ENCODE peak calls at places on chromosomes 3 and 15, in four cellular contexts. Q is CD4-positive, CD25-positive, alpha-beta regulatory T cell; K is naive thymus-derived CD4-positive, alpha-beta T cell; R is K562. S is an unnamed sample.

GRCh38 chr15:50880651-50881114 is 27.8 kb upstream of the AP4E1 start:
- DNase-seq in Q (peak; percentile 16), K (no peak), R (no peak), S (no peak)

GRCh38 chr15:75921732-75922703 is 18.3 kb downstream of the FBXO22 start:
- DNase-seq in Q (peak; percentile 21), K (no peak), R (no peak), S (peak; percentile 63)

GRCh38 chr3:140552898-140553297 is 125.0 kb upstream of the TRIM42 start:
- DNase-seq in Q (no peak), K (no peak), R (no peak), S (no peak)

GRCh38 chr15:74036271-74037170 is 42.0 kb downstream of the PML start:
- DNase-seq in Q (no peak), K (no peak), R (peak; percentile 41), S (peak; percentile 83)

GRCh38 chr15:47194718-47195117 is 522.6 kb upstream of the SEMA6D start:
- DNase-seq in Q (no peak), K (no peak), R (no peak), S (no peak)

GRCh38 chr15:100703032-100703578 is 100.7 kb downstream of the ASB7 start:
- DNase-seq in Q (no peak), K (no peak), R (peak; percentile 73), S (no peak)

GRCh38 chr3:71500696-71501095 is 82.8 kb downstream of the FOXP1 start:
- DNase-seq in Q (no peak), K (no peak), R (no peak), S (no peak)

GRCh38 chr15:77808581-77809198 is 176.0 kb upstream of the LINGO1 start:
- DNase-seq in Q (no peak), K (no peak), R (no peak), S (peak; percentile 39)

GRCh38 chr3:153252963-153253362 is 90.9 kb downstream of the RAP2B start:
- DNase-seq in Q (no peak), K (no peak), R (no peak), S (no peak)

GRCh38 chr3:123809597-123809996 is 74.5 kb downstream of the MYLK start:
- DNase-seq in Q (no peak), K (no peak), R (no peak), S (no peak)

GRCh38 chr3:197398301-197398878 is 100.0 kb upstream of the DLG1 start:
- DNase-seq in Q (no peak), K (no peak), R (no peak), S (no peak)

GRCh38 chr3:69787436-69788168 is 48.3 kb downstream of the MITF start:
- DNase-seq in Q (no peak), K (no peak), R (no peak), S (no peak)

GRCh38 chr3:177498037-177498857 is 301.0 kb upstream of the TBL1XR1 start:
- DNase-seq in Q (no peak), K (no peak), R (no peak), S (no peak)

GRCh38 chr15:64942356-64942755 is 30.7 kb downstream of the ANKDD1A start:
- DNase-seq in Q (no peak), K (no peak), R (no peak), S (no peak)

GRCh38 chr15:28132524-28133275 is 33.6 kb upstream of the OCA2 start:
- DNase-seq in Q (no peak), K (no peak), R (no peak), S (no peak)

GRCh38 chr3:10945683-10946287 is 46.8 kb upstream of the SLC6A1 start:
- DNase-seq in Q (peak; percentile 14), K (peak; percentile 11), R (peak; percentile 92), S (peak; percentile 77)
- H3K27me3 ChIP-seq in Q (no peaks in the 10 kb centered on the region), K (no peaks in the 10 kb centered on the region), R (no peaks in the 10 kb centered on the region), S (no peaks in the 10 kb centered on the region)

GRCh38 chr15:79994651-79995050 is 23.7 kb upstream of the BCL2A1 start:
- DNase-seq in Q (no peak), K (no peak), R (no peak), S (no peak)
- H3K27me3 ChIP-seq in Q (no peaks in the 10 kb centered on the region), K (no peaks in the 10 kb centered on the region), R (no peaks in the 10 kb centered on the region), S (no peaks in the 10 kb centered on the region)

GRCh38 chr3:183153210-183153950 is 9.2 kb downstream of the LAMP3 start:
- DNase-seq in Q (no peak), K (no peak), R (no peak), S (no peak)
- H3K27me3 ChIP-seq in Q (no peaks in the 10 kb centered on the region), K (no peaks in the 10 kb centered on the region), R (peaks cover 9% of the 10 kb centered on the region), S (no peaks in the 10 kb centered on the region)

GRCh38 chr15:96417760-96418130 is 87.2 kb downstream of the NR2F2 start:
- DNase-seq in Q (no peak), K (no peak), R (no peak), S (no peak)
- H3K27me3 ChIP-seq in Q (peaks cover 26% of the 10 kb centered on the region), K (no peaks in the 10 kb centered on the region), R (peaks cover 14% of the 10 kb centered on the region), S (peaks cover 87% of the 10 kb centered on the region)